ENCODE peak calls at places on chromosomes 11 and 22, in six cellular contexts. One of them, this sample, is unnamed.

GRCh38 chr11:14445542-14446530 is 53.8 kb downstream of the COPB1 start:
- DNase-seq in fibroblast of lung: peak; percentile 51
- DNase-seq in MCF 10A: no peak
- DNase-seq in transverse colon: no peak
- DNase-seq in chondrocyte: no peak
- DNase-seq in NB4: no peak
- DNase-seq in this sample: peak; percentile 66

GRCh38 chr11:115348404-115348803 is 155.8 kb downstream of the CADM1 start:
- DNase-seq in fibroblast of lung: no peak
- DNase-seq in MCF 10A: no peak
- DNase-seq in transverse colon: no peak
- DNase-seq in chondrocyte: no peak
- DNase-seq in NB4: no peak
- DNase-seq in this sample: no peak

GRCh38 chr11:73510877-73511276 is 87.0 kb downstream of the FAM168A start:
- DNase-seq in fibroblast of lung: no peak
- DNase-seq in MCF 10A: no peak
- DNase-seq in transverse colon: no peak
- DNase-seq in chondrocyte: no peak
- DNase-seq in NB4: no peak
- DNase-seq in this sample: no peak

GRCh38 chr11:130670200-130670599 is 221.8 kb downstream of the ADAMTS15 start:
- DNase-seq in fibroblast of lung: no peak
- DNase-seq in MCF 10A: no peak
- DNase-seq in transverse colon: no peak
- DNase-seq in chondrocyte: no peak
- DNase-seq in NB4: no peak
- DNase-seq in this sample: no peak

GRCh38 chr11:78061921-78062311 is 1.7 kb upstream of the THRSP start:
- DNase-seq in fibroblast of lung: no peak
- DNase-seq in MCF 10A: peak; percentile 30
- DNase-seq in transverse colon: no peak
- DNase-seq in chondrocyte: no peak
- DNase-seq in NB4: no peak
- DNase-seq in this sample: peak; percentile 17

GRCh38 chr11:61571869-61572268 is 9.0 kb downstream of the SYT7 start:
- DNase-seq in fibroblast of lung: no peak
- DNase-seq in MCF 10A: no peak
- DNase-seq in transverse colon: no peak
- DNase-seq in chondrocyte: no peak
- DNase-seq in NB4: no peak
- DNase-seq in this sample: no peak

GRCh38 chr11:15976433-15977045 is 379.8 kb downstream of the SOX6 start:
- DNase-seq in fibroblast of lung: peak; percentile 80
- DNase-seq in MCF 10A: peak; percentile 43
- DNase-seq in transverse colon: no peak
- DNase-seq in chondrocyte: no peak
- DNase-seq in NB4: peak; percentile 46
- DNase-seq in this sample: peak; percentile 82

GRCh38 chr11:72989727-72990126 is 152.4 kb downstream of the FCHSD2 start:
- DNase-seq in fibroblast of lung: no peak
- DNase-seq in MCF 10A: no peak
- DNase-seq in transverse colon: no peak
- DNase-seq in chondrocyte: no peak
- DNase-seq in NB4: peak; percentile 44
- DNase-seq in this sample: no peak

GRCh38 chr11:61551630-61552029 is 29.2 kb downstream of the SYT7 start:
- DNase-seq in fibroblast of lung: peak; percentile 53
- DNase-seq in MCF 10A: peak; percentile 54
- DNase-seq in transverse colon: no peak
- DNase-seq in chondrocyte: no peak
- DNase-seq in NB4: no peak
- DNase-seq in this sample: peak; percentile 11

GRCh38 chr11:126257764-126258163 is 10.9 kb downstream of the SRPRA start:
- DNase-seq in fibroblast of lung: peak; percentile 78
- DNase-seq in MCF 10A: peak; percentile 26
- DNase-seq in transverse colon: no peak
- DNase-seq in chondrocyte: no peak
- DNase-seq in NB4: no peak
- DNase-seq in this sample: no peak

GRCh38 chr11:20363500-20364411 is at the start of gene HTATIP2:
- DNase-seq in fibroblast of lung: peak; percentile 49
- DNase-seq in MCF 10A: peak; percentile 71
- DNase-seq in transverse colon: peak; percentile 82
- DNase-seq in chondrocyte: peak; percentile 72
- DNase-seq in NB4: peak; percentile 57
- DNase-seq in this sample: peak; percentile 66

GRCh38 chr11:14638561-14638960 is 5.0 kb upstream of the PDE3B start:
- DNase-seq in fibroblast of lung: peak; percentile 10
- DNase-seq in MCF 10A: peak; percentile 20
- DNase-seq in transverse colon: peak; percentile 16
- DNase-seq in chondrocyte: no peak
- DNase-seq in NB4: peak; percentile 84
- DNase-seq in this sample: no peak

GRCh38 chr11:122226810-122227379 is 110.9 kb upstream of the BLID start:
- DNase-seq in fibroblast of lung: peak; percentile 86
- DNase-seq in MCF 10A: no peak
- DNase-seq in transverse colon: no peak
- DNase-seq in chondrocyte: no peak
- DNase-seq in NB4: no peak
- DNase-seq in this sample: no peak

GRCh38 chr11:125063429-125064043 is 431 bp downstream of the SLC37A2 start:
- DNase-seq in fibroblast of lung: no peak
- DNase-seq in MCF 10A: no peak
- DNase-seq in transverse colon: no peak
- DNase-seq in chondrocyte: no peak
- DNase-seq in NB4: peak; percentile 64
- DNase-seq in this sample: no peak

GRCh38 chr11:116960916-116961315 is 123.5 kb upstream of the APOA1 start:
- DNase-seq in fibroblast of lung: peak; percentile 88
- DNase-seq in MCF 10A: peak; percentile 63
- DNase-seq in transverse colon: no peak
- DNase-seq in chondrocyte: no peak
- DNase-seq in NB4: no peak
- DNase-seq in this sample: peak; percentile 66

GRCh38 chr22:25843660-25844275 is 101.8 kb downstream of the MYO18B start:
- DNase-seq in fibroblast of lung: no peak
- DNase-seq in MCF 10A: no peak
- DNase-seq in transverse colon: no peak
- DNase-seq in chondrocyte: no peak
- DNase-seq in NB4: no peak
- DNase-seq in this sample: no peak

GRCh38 chr11:132549001-132549400 is 983.3 kb downstream of the OPCML start:
- DNase-seq in fibroblast of lung: peak; percentile 60
- DNase-seq in MCF 10A: no peak
- DNase-seq in transverse colon: no peak
- DNase-seq in chondrocyte: no peak
- DNase-seq in NB4: no peak
- DNase-seq in this sample: no peak

GRCh38 chr11:10858505-10859360 is 880 bp upstream of the ZBED5 start:
- DNase-seq in fibroblast of lung: no peak
- DNase-seq in MCF 10A: no peak
- DNase-seq in transverse colon: peak; percentile 70
- DNase-seq in chondrocyte: peak; percentile 91
- DNase-seq in NB4: peak; percentile 79
- DNase-seq in this sample: peak; percentile 57

GRCh38 chr11:44028401-44028800 is 19.4 kb upstream of the ACCSL start:
- DNase-seq in fibroblast of lung: no peak
- DNase-seq in MCF 10A: no peak
- DNase-seq in transverse colon: no peak
- DNase-seq in chondrocyte: no peak
- DNase-seq in NB4: no peak
- DNase-seq in this sample: no peak

GRCh38 chr22:28855355-28856094 is 27.8 kb upstream of the ZNRF3 start:
- DNase-seq in fibroblast of lung: peak; percentile 55
- DNase-seq in MCF 10A: peak; percentile 67
- DNase-seq in transverse colon: peak; percentile 43
- DNase-seq in chondrocyte: no peak
- DNase-seq in NB4: peak; percentile 73
- DNase-seq in this sample: peak; percentile 76

GRCh38 chr11:27234043-27234668 is 128.9 kb downstream of the CCDC34 start:
- DNase-seq in fibroblast of lung: peak; percentile 100
- DNase-seq in MCF 10A: peak; percentile 69
- DNase-seq in transverse colon: peak; percentile 56
- DNase-seq in chondrocyte: no peak
- DNase-seq in NB4: peak; percentile 99
- DNase-seq in this sample: peak; percentile 83

GRCh38 chr22:43969021-43969878 is 14.0 kb downstream of the SAMM50 start:
- DNase-seq in fibroblast of lung: no peak
- DNase-seq in MCF 10A: no peak
- DNase-seq in transverse colon: no peak
- DNase-seq in chondrocyte: no peak
- DNase-seq in NB4: no peak
- DNase-seq in this sample: no peak

GRCh38 chr11:134040386-134041297 is 28.2 kb upstream of the JAM3 start:
- DNase-seq in fibroblast of lung: peak; percentile 90
- DNase-seq in MCF 10A: peak; percentile 81
- DNase-seq in transverse colon: no peak
- DNase-seq in chondrocyte: peak; percentile 51
- DNase-seq in NB4: no peak
- DNase-seq in this sample: peak; percentile 50

GRCh38 chr11:122977455-122978302 is 4.0 kb downstream of the BSX start:
- DNase-seq in fibroblast of lung: no peak
- DNase-seq in MCF 10A: no peak
- DNase-seq in transverse colon: no peak
- DNase-seq in chondrocyte: no peak
- DNase-seq in NB4: no peak
- DNase-seq in this sample: no peak

GRCh38 chr22:46754110-46754799 is 8.2 kb upstream of the TBC1D22A start:
- DNase-seq in fibroblast of lung: peak; percentile 98
- DNase-seq in MCF 10A: peak; percentile 96
- DNase-seq in transverse colon: peak; percentile 92
- DNase-seq in chondrocyte: no peak
- DNase-seq in NB4: peak; percentile 85
- DNase-seq in this sample: peak; percentile 97

GRCh38 chr11:4884341-4884740 is 2.6 kb downstream of the OR51T1 start:
- DNase-seq in fibroblast of lung: peak; percentile 49
- DNase-seq in MCF 10A: no peak
- DNase-seq in transverse colon: no peak
- DNase-seq in chondrocyte: no peak
- DNase-seq in NB4: no peak
- DNase-seq in this sample: no peak

GRCh38 chr11:115104851-115105453 is 399.3 kb downstream of the CADM1 start:
- DNase-seq in fibroblast of lung: no peak
- DNase-seq in MCF 10A: no peak
- DNase-seq in transverse colon: no peak
- DNase-seq in chondrocyte: no peak
- DNase-seq in NB4: no peak
- DNase-seq in this sample: no peak

GRCh38 chr11:8069771-8070170 is 11.2 kb upstream of the TUB start:
- DNase-seq in fibroblast of lung: no peak
- DNase-seq in MCF 10A: no peak
- DNase-seq in transverse colon: no peak
- DNase-seq in chondrocyte: peak; percentile 46
- DNase-seq in NB4: no peak
- DNase-seq in this sample: no peak

GRCh38 chr11:8071616-8072581 is 9.1 kb upstream of the TUB start:
- DNase-seq in fibroblast of lung: no peak
- DNase-seq in MCF 10A: no peak
- DNase-seq in transverse colon: no peak
- DNase-seq in chondrocyte: peak; percentile 77
- DNase-seq in NB4: no peak
- DNase-seq in this sample: no peak

GRCh38 chr11:8067929-8068575 is 13.0 kb upstream of the TUB start:
- DNase-seq in fibroblast of lung: no peak
- DNase-seq in MCF 10A: no peak
- DNase-seq in transverse colon: no peak
- DNase-seq in chondrocyte: peak; percentile 56
- DNase-seq in NB4: no peak
- DNase-seq in this sample: no peak

GRCh38 chr11:8068605-8069221 is 12.3 kb upstream of the TUB start:
- DNase-seq in fibroblast of lung: peak; percentile 92
- DNase-seq in MCF 10A: peak; percentile 64
- DNase-seq in transverse colon: peak; percentile 20
- DNase-seq in chondrocyte: peak; percentile 51
- DNase-seq in NB4: no peak
- DNase-seq in this sample: no peak

GRCh38 chr11:8070417-8071101 is 10.5 kb upstream of the TUB start:
- DNase-seq in fibroblast of lung: peak; percentile 22
- DNase-seq in MCF 10A: peak; percentile 38
- DNase-seq in transverse colon: no peak
- DNase-seq in chondrocyte: no peak
- DNase-seq in NB4: peak; percentile 15
- DNase-seq in this sample: peak; percentile 37
- TF ChIP-seq CTCF in fibroblast of lung: peak; percentile 47
- TF ChIP-seq CTCF in MCF 10A: peak; percentile 18
- TF ChIP-seq CTCF in transverse colon: peak; percentile 11
- TF ChIP-seq CTCF in chondrocyte: peak; percentile 76
- TF ChIP-seq CTCF in NB4: peak; percentile 12
- TF ChIP-seq CTCF in this sample: peak; percentile 18

GRCh38 chr11:19117760-19118097 is 761 bp downstream of the ZDHHC13 start:
- DNase-seq in fibroblast of lung: no peak
- DNase-seq in MCF 10A: no peak
- DNase-seq in transverse colon: no peak
- DNase-seq in chondrocyte: no peak
- DNase-seq in NB4: no peak
- DNase-seq in this sample: no peak

GRCh38 chr11:19111809-19112208 is 5.2 kb upstream of the ZDHHC13 start:
- DNase-seq in fibroblast of lung: no peak
- DNase-seq in MCF 10A: no peak
- DNase-seq in transverse colon: no peak
- DNase-seq in chondrocyte: no peak
- DNase-seq in NB4: no peak
- DNase-seq in this sample: no peak

GRCh38 chr11:19121646-19122045 is 4.7 kb downstream of the ZDHHC13 start:
- DNase-seq in fibroblast of lung: peak; percentile 25
- DNase-seq in MCF 10A: no peak
- DNase-seq in transverse colon: no peak
- DNase-seq in chondrocyte: no peak
- DNase-seq in NB4: no peak
- DNase-seq in this sample: peak; percentile 22

GRCh38 chr11:19116315-19116970 is 525 bp upstream of the ZDHHC13 start:
- DNase-seq in fibroblast of lung: no peak
- DNase-seq in MCF 10A: no peak
- DNase-seq in transverse colon: no peak
- DNase-seq in chondrocyte: no peak
- DNase-seq in NB4: peak; percentile 22
- DNase-seq in this sample: no peak

GRCh38 chr11:19116971-19117759 is at the start of gene ZDHHC13:
- DNase-seq in fibroblast of lung: peak; percentile 89
- DNase-seq in MCF 10A: peak; percentile 94
- DNase-seq in transverse colon: peak; percentile 98
- DNase-seq in chondrocyte: peak; percentile 95
- DNase-seq in NB4: peak; percentile 93
- DNase-seq in this sample: peak; percentile 94
- TF ChIP-seq CTCF in fibroblast of lung: peak; percentile 40
- TF ChIP-seq CTCF in MCF 10A: peak; percentile 34
- TF ChIP-seq CTCF in transverse colon: no peak
- TF ChIP-seq CTCF in chondrocyte: peak; percentile 78
- TF ChIP-seq CTCF in NB4: peak; percentile 27
- TF ChIP-seq CTCF in this sample: peak; percentile 25

GRCh38 chr22:31611065-31611760 is 50.8 kb downstream of the PISD start:
- DNase-seq in fibroblast of lung: no peak
- DNase-seq in MCF 10A: no peak
- DNase-seq in transverse colon: no peak
- DNase-seq in chondrocyte: peak; percentile 87
- DNase-seq in NB4: no peak
- DNase-seq in this sample: no peak
- TF ChIP-seq CTCF in fibroblast of lung: no peak
- TF ChIP-seq CTCF in MCF 10A: no peak
- TF ChIP-seq CTCF in transverse colon: no peak
- TF ChIP-seq CTCF in chondrocyte: no peak
- TF ChIP-seq CTCF in NB4: no peak
- TF ChIP-seq CTCF in this sample: no peak

GRCh38 chr11:31915867-31916266 is 104.7 kb upstream of the PAX6 start:
- DNase-seq in fibroblast of lung: no peak
- DNase-seq in MCF 10A: no peak
- DNase-seq in transverse colon: no peak
- DNase-seq in chondrocyte: no peak
- DNase-seq in NB4: no peak
- DNase-seq in this sample: no peak
- TF ChIP-seq CTCF in fibroblast of lung: no peak
- TF ChIP-seq CTCF in MCF 10A: no peak
- TF ChIP-seq CTCF in transverse colon: no peak
- TF ChIP-seq CTCF in chondrocyte: no peak
- TF ChIP-seq CTCF in NB4: no peak
- TF ChIP-seq CTCF in this sample: no peak

This sample was measured in epithelial cell of esophagus.